ENCODE peak calls at places on chromosomes 2 and 18, in seven cellular contexts. B is right atrium auricular region, E is OCI-LY7, L is H9, M is mesothelial cell of epicardium, H is A549, R is GM12865. U is an unnamed sample.
A peak's percentile ranks its signal among the peaks of the same experiment; 100 is the strongest.

GRCh38 chr2:21395366-21395765 is 271.6 kb downstream of the TDRD15 start:
- DNase-seq in E (peak; percentile 1), B (no peak), R (peak; percentile 23), M (no peak), L (no peak), H (no peak), U (no peak)

GRCh38 chr2:107635883-107636282 is 190.8 kb upstream of the RGPD4 start:
- DNase-seq in H (no peak), R (no peak), B (no peak), L (no peak), E (no peak), M (no peak), U (no peak)

GRCh38 chr2:67752964-67753363 is 309.8 kb downstream of the C1D start:
- DNase-seq in L (no peak), B (no peak), H (no peak), R (no peak), E (no peak), M (no peak), U (no peak)

GRCh38 chr2:98726172-98726725 is 4.7 kb downstream of the MGAT4A start:
- DNase-seq in R (no peak), B (no peak), H (no peak), E (no peak), L (no peak), M (no peak), U (no peak)

GRCh38 chr18:67776929-67777328 is 260.4 kb upstream of the DSEL start:
- DNase-seq in L (no peak), M (no peak), B (no peak), H (no peak), E (no peak), R (no peak), U (no peak)

GRCh38 chr2:38465789-38466127 is 88.7 kb upstream of the ATL2 start:
- DNase-seq in L (peak; percentile 76), B (no peak), R (peak; percentile 70), H (peak; percentile 66), M (no peak), E (peak; percentile 88), U (no peak)

GRCh38 chr2:238821391-238821790 is 26.5 kb upstream of the TWIST2 start:
- DNase-seq in R (no peak), H (no peak), L (no peak), B (no peak), M (no peak), E (no peak), U (no peak)

GRCh38 chr2:176098366-176099158 is 1.0 kb upstream of the HOXD12 start:
- DNase-seq in E (no peak), M (no peak), H (no peak), R (no peak), B (no peak), L (peak; percentile 75), U (no peak)

GRCh38 chr2:216302981-216303676 is 69.2 kb downstream of the MARCHF4 start:
- DNase-seq in B (no peak), E (no peak), L (no peak), M (no peak), R (no peak), H (no peak), U (no peak)

GRCh38 chr2:48849770-48850169 is 94.2 kb upstream of the LHCGR start:
- DNase-seq in L (no peak), M (no peak), H (no peak), R (no peak), B (no peak), E (no peak), U (no peak)

GRCh38 chr2:196105956-196106355 is 37.3 kb upstream of the DNAH7 start:
- DNase-seq in E (no peak), R (no peak), M (no peak), H (no peak), L (no peak), B (no peak), U (no peak)

GRCh38 chr2:151654891-151655290 is 79.4 kb downstream of the NEB start:
- DNase-seq in M (no peak), R (no peak), E (no peak), B (no peak), H (no peak), L (no peak), U (no peak)

GRCh38 chr18:57915241-57915640 is 112.1 kb upstream of the ATP8B1 start:
- DNase-seq in B (no peak), L (no peak), R (no peak), E (no peak), M (no peak), H (no peak), U (no peak)

GRCh38 chr2:213068681-213069359 is 82.6 kb downstream of the IKZF2 start:
- DNase-seq in M (no peak), B (no peak), E (no peak), R (no peak), H (no peak), L (no peak), U (no peak)

GRCh38 chr2:84459944-84460429 is 907 bp upstream of the SUCLG1 start:
- DNase-seq in R (no peak), E (peak; percentile 12), B (no peak), L (no peak), H (peak; percentile 15), M (no peak), U (no peak)

GRCh38 chr2:33375054-33375453 is 101.4 kb upstream of the RASGRP3 start:
- DNase-seq in R (no peak), B (no peak), M (no peak), E (no peak), L (no peak), H (no peak), U (no peak)

GRCh38 chr18:58104071-58104470 is 60.0 kb downstream of the NEDD4L start:
- DNase-seq in L (no peak), R (no peak), B (no peak), H (no peak), E (no peak), M (no peak), U (no peak)

GRCh38 chr2:17309741-17310339 is 208.4 kb downstream of the RAD51AP2 start:
- DNase-seq in E (peak; percentile 57), R (peak; percentile 68), H (peak; percentile 51), M (no peak), B (no peak), L (peak; percentile 77), U (peak; percentile 63)

GRCh38 chr2:67037655-67038054 is 359.5 kb upstream of the ETAA1 start:
- DNase-seq in L (no peak), H (no peak), R (no peak), E (no peak), M (no peak), B (no peak), U (no peak)

GRCh38 chr2:20391951-20392699 is 41.5 kb upstream of the PUM2 start:
- DNase-seq in M (no peak), H (peak; percentile 34), B (peak; percentile 50), R (no peak), E (no peak), L (no peak), U (no peak)

GRCh38 chr2:95277246-95277906 is 3.1 kb downstream of the PROM2 start:
- DNase-seq in M (no peak), B (no peak), E (peak; percentile 6), L (peak; percentile 74), R (peak; percentile 8), H (no peak), U (peak; percentile 14)

GRCh38 chr2:153287109-153287801 is 191.3 kb downstream of the RPRM start:
- DNase-seq in H (peak; percentile 2), B (no peak), L (peak; percentile 93), E (peak; percentile 10), R (no peak), M (peak; percentile 27), U (no peak)

GRCh38 chr2:239249781-239250180 is 151.0 kb downstream of the HDAC4 start:
- DNase-seq in M (no peak), B (peak; percentile 89), L (no peak), H (no peak), E (no peak), R (no peak), U (peak; percentile 63)

GRCh38 chr2:10620481-10620880 is 69.3 kb downstream of the NOL10 start:
- DNase-seq in B (no peak), M (no peak), R (no peak), L (no peak), H (no peak), E (no peak), U (no peak)

DNA sequence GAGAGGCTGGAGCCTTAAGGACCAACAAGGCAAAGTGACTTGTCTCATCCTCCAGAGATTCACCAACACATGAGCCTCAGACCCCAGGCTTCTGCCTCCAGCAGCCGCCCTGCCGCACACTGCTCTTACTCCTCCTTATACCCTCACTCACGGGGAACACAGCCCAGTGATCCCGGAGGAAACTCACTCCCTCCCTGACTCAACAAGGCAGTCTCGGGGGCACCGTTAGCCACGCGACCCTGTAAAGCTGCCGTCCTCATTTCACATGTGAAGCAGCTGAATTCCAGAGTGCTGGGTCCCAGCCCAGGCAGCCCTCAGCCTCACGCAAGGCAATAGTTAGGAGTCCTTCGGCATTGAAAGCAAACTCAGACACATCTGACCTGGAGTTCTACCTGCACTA is 129.7 kb downstream of the TPO start:
- DNase-seq in R (no peak), B (no peak), L (no peak), E (no peak), H (no peak), M (no peak), U (peak; percentile 35)
- TF ChIP-seq CTCF in R (no peak), B (no peak), L (no peak), E (no peak), H (no peak), M (no peak), U (no peak)

DNA sequence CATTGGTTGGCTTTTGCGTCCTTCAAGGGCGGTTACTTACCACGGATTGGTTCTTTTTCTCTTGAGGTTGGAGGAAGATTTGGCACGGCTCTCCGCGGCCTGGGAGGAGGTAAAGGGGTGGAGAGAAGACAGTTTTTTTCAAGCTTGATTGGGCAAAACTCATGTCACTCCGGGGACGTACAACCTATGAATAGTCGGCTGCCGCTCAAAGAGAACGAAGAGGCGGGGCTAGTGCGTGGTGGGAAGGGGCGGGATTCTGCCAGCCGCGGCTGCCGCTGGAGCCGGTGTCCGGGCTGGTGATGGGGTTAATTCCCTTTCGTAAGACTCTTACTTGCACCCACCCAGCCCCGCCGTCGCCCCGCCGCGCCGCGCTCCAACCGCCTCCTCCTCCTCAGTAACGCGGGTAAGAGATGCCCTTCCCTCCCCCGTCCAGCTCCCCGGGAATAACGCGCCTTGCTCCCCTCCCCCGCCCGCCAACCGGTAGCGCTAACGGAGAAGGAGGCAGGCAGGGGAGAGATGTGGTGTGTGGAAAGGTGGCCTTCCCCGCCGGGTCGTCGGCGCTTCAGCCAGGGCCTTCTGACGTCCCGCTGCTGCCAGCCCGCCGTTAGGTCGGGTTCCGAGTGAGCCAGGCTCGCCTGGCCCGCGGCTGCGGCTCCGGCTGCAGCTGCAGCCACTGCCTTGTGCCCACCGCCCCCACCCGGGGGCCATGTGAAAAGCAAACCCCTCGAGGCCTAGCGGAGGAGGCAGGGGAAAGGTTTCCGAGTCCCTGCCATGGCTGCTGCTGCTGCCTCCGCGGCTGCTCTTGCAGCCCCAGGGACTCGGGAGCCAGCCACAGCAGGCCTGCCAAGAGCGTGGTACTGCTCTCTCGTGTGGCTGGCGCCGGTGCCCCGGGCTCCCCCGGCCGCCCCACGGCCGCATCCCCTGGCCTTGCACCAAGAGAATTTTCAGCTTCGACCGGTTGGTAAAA is at the start of gene R3HDM1:
- DNase-seq in M (peak; percentile 92), B (peak; percentile 99), H (peak; percentile 94), E (peak; percentile 100), L (peak; percentile 98), R (peak; percentile 100), U (peak; percentile 94)
- TF ChIP-seq CTCF in M (no peak), B (peak; percentile 33), H (peak; percentile 18), E (peak; percentile 53), L (peak; percentile 36), R (no peak), U (no peak)

GRCh38 chr2:174138161-174138560 is 110.2 kb downstream of the OLA1 start:
- DNase-seq in L (no peak), M (no peak), H (peak; percentile 7), E (peak; percentile 10), R (peak; percentile 8), B (no peak), U (no peak)
- TF ChIP-seq CTCF in L (peak; percentile 71), M (no peak), H (peak; percentile 45), E (peak; percentile 72), R (peak; percentile 3), B (peak; percentile 38), U (peak; percentile 30)

GRCh38 chr2:166314022-166314759 is 61.6 kb downstream of the SCN9A start:
- DNase-seq in B (no peak), H (no peak), R (no peak), E (no peak), M (no peak), L (no peak), U (no peak)
- TF ChIP-seq CTCF in B (no peak), H (no peak), R (no peak), E (no peak), M (no peak), L (no peak), U (no peak)